ENCODE peak calls at places on chromosomes 3 and 15, in five cellular contexts. S is GM12878, P is H1, H is HepG2, X is K562. W is an unnamed sample.

GRCh38 chr3:137778941-137779340 is 14.8 kb downstream of the SOX14 start:
- DNase-seq in S (no peak), P (no peak), H (no peak), X (no peak), W (peak)

GRCh38 chr3:168289480-168289879 is 193.8 kb upstream of the GOLIM4 start:
- DNase-seq in S (no peak), P (no peak), H (no peak), X (no peak), W (no peak)

GRCh38 chr15:73949496-73949895 is 23.2 kb downstream of the LOXL1 start:
- DNase-seq in S (no peak), P (no peak), H (no peak), X (no peak), W (no peak)

GRCh38 chr15:69317392-69317841 is 18.7 kb downstream of the PAQR5 start:
- DNase-seq in S (no peak), P (no peak), H (no peak), X (no peak), W (no peak)

GRCh38 chr3:113234688-113235260 is 23.4 kb downstream of the BOC start:
- DNase-seq in S (no peak), P (no peak), H (no peak), X (no peak), W (no peak)

GRCh38 chr3:188690932-188691331 is 480.8 kb upstream of the TPRG1 start:
- DNase-seq in S (no peak), P (no peak), H (no peak), X (no peak), W (no peak)

GRCh38 chr15:26635105-26635504 is 137.8 kb downstream of the GABRB3 start:
- DNase-seq in S (no peak), P (no peak), H (no peak), X (no peak), W (no peak)

GRCh38 chr3:153063337-153063736 is 98.7 kb upstream of the RAP2B start:
- DNase-seq in S (no peak), P (no peak), H (no peak), X (no peak), W (no peak)

GRCh38 chr3:13013595-13013993 is 59.6 kb downstream of the IQSEC1 start:
- DNase-seq in S (no peak), P (no peak), H (no peak), X (no peak), W (no peak)

GRCh38 chr3:13013994-13014754 is 59.1 kb downstream of the IQSEC1 start:
- DNase-seq in S (no peak), P (no peak), H (no peak), X (no peak), W (no peak)

GRCh38 chr3:13011369-13012227 is 61.6 kb downstream of the IQSEC1 start:
- DNase-seq in S (peak), P (no peak), H (peak), X (peak), W (peak)

GRCh38 chr3:13012228-13012691 is 61.0 kb downstream of the IQSEC1 start:
- DNase-seq in S (peak), P (no peak), H (no peak), X (no peak), W (no peak)

GRCh38 chr3:13013151-13013561 is 60.1 kb downstream of the IQSEC1 start:
- DNase-seq in S (no peak), P (no peak), H (no peak), X (peak), W (no peak)
- H3K4me3 ChIP-seq in S (peak), P (no peak), H (no peak), X (no peak), W (no peak)

GRCh38 chr15:40906947-40907802 is 12.9 kb downstream of the VPS18 start:
- DNase-seq in S (no peak), P (no peak), H (no peak), X (no peak), W (no peak)
- TF ChIP-seq CREB1 in S (no peak), P (no peak), H (no peak), X (no peak), W (no peak)

GRCh38 chr15:52139599-52140462 is 27.3 kb upstream of the BCL2L10 start:
- DNase-seq in S (peak), P (peak), H (peak), X (peak), W (peak)

GRCh38 chr15:52137432-52138357 is 25.1 kb upstream of the BCL2L10 start:
- DNase-seq in S (no peak), P (no peak), H (peak), X (peak), W (no peak)

GRCh38 chr15:52133510-52134220 is 21.1 kb upstream of the BCL2L10 start:
- DNase-seq in S (no peak), P (no peak), H (no peak), X (no peak), W (no peak)

GRCh38 chr15:52134502-52135144 is 22.0 kb upstream of the BCL2L10 start:
- DNase-seq in S (no peak), P (no peak), H (peak), X (no peak), W (no peak)

DNA sequence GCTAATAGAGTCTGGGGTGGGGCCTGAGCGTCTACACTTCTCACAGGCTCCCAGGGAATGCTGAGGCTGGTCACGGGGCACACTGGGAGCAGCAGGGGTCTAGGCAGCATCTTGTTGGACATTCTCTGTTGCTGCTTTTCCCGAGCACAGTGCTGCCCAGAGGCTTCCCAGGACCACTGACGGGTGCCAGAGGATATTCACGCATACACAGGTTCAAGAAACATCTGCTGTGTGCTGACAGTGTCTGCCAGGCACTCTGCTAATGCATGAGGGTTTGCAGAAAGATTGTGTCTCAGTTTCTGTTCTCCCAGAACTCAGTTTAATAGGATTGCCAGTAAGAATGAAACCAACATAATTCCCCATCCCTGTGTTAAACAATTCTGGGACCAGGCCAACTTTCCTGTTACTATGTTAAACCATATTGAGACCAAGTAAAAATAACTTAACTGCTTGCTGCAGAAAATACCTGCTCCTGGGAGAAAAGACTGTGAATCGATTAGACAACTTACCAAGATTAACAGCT is 24.0 kb upstream of the BCL2L10 start:
- DNase-seq in S (no peak), P (no peak), H (no peak), X (no peak), W (no peak)
- H3K4me3 ChIP-seq in S (no peak), P (no peak), H (no peak), X (no peak), W (no peak)

GRCh38 chr3:9398715-9399708 is 1.6 kb downstream of the SETD5 start:
- DNase-seq in S (no peak), P (no peak), H (peak), X (no peak), W (peak)
- TF ChIP-seq CREB1 in S (no peak), P (peak), H (no peak), X (no peak), W (peak)

GRCh38 chr3:177150218-177150916 is 46.9 kb downstream of the TBL1XR1 start:
- DNase-seq in S (no peak), P (no peak), H (peak), X (no peak), W (no peak)
- H3K4me3 ChIP-seq in S (peak), P (no peak), H (no peak), X (no peak), W (no peak)

GRCh38 chr3:131948806-131949205 is 86.0 kb downstream of the CPNE4 start:
- DNase-seq in S (no peak), P (no peak), H (no peak), X (no peak), W (no peak)
- TF ChIP-seq CREB1 in S (no peak), P (no peak), H (no peak), X (no peak), W (no peak)

W was measured in GM23338.